ENCODE peak calls at places on chromosomes 4 and X, in seven cellular contexts. One of them, this sample, is unnamed. For H3K27me3, the result is how much of the 10 kb centered on the place peaks cover.

GRCh38 chrX:54786972-54787371 is 11.1 kb downstream of the ITIH6 start:
- DNase-seq in mammary epithelial cell: peak
- DNase-seq in neural progenitor cell: no peak
- DNase-seq in lower lobe of right lung: no peak
- DNase-seq in fibroblast of lung: no peak
- DNase-seq in transverse colon: peak
- DNase-seq in PC-9: peak
- DNase-seq in this sample: no peak

GRCh38 chr4:16843831-16844508 is 54.5 kb downstream of the LDB2 start:
- DNase-seq in PC-9: no peak
- DNase-seq in transverse colon: no peak
- DNase-seq in fibroblast of lung: peak
- DNase-seq in lower lobe of right lung: no peak
- DNase-seq in neural progenitor cell: no peak
- DNase-seq in mammary epithelial cell: no peak
- DNase-seq in this sample: no peak

GRCh38 chr4:128639586-128640270 is 169.8 kb upstream of the JADE1 start:
- DNase-seq in PC-9: no peak
- DNase-seq in neural progenitor cell: no peak
- DNase-seq in fibroblast of lung: peak
- DNase-seq in lower lobe of right lung: no peak
- DNase-seq in mammary epithelial cell: no peak
- DNase-seq in transverse colon: no peak
- DNase-seq in this sample: no peak

GRCh38 chrX:45344597-45344996 is 143.9 kb upstream of the DIPK2B start:
- DNase-seq in transverse colon: no peak
- DNase-seq in fibroblast of lung: peak
- DNase-seq in neural progenitor cell: no peak
- DNase-seq in lower lobe of right lung: no peak
- DNase-seq in mammary epithelial cell: no peak
- DNase-seq in PC-9: no peak
- DNase-seq in this sample: no peak

GRCh38 chr4:52984469-52984868 is 122.4 kb downstream of the RASL11B start:
- DNase-seq in lower lobe of right lung: no peak
- DNase-seq in fibroblast of lung: peak
- DNase-seq in transverse colon: no peak
- DNase-seq in neural progenitor cell: no peak
- DNase-seq in PC-9: no peak
- DNase-seq in mammary epithelial cell: peak
- DNase-seq in this sample: no peak

GRCh38 chr4:112282860-112283667 is 2.6 kb downstream of the TIFA start:
- DNase-seq in fibroblast of lung: no peak
- DNase-seq in PC-9: no peak
- DNase-seq in transverse colon: no peak
- DNase-seq in neural progenitor cell: no peak
- DNase-seq in lower lobe of right lung: no peak
- DNase-seq in mammary epithelial cell: no peak
- DNase-seq in this sample: no peak

GRCh38 chr4:31189938-31190337 is 469.8 kb downstream of the PCDH7 start:
- DNase-seq in lower lobe of right lung: no peak
- DNase-seq in mammary epithelial cell: no peak
- DNase-seq in transverse colon: no peak
- DNase-seq in fibroblast of lung: no peak
- DNase-seq in neural progenitor cell: no peak
- DNase-seq in PC-9: no peak
- DNase-seq in this sample: no peak

GRCh38 chrX:132532955-132533354 is 44.1 kb upstream of the MBNL3 start:
- DNase-seq in neural progenitor cell: no peak
- DNase-seq in lower lobe of right lung: no peak
- DNase-seq in fibroblast of lung: peak
- DNase-seq in mammary epithelial cell: peak
- DNase-seq in PC-9: no peak
- DNase-seq in transverse colon: no peak
- DNase-seq in this sample: no peak

GRCh38 chr4:10091531-10092181 is 24.9 kb downstream of the WDR1 start:
- DNase-seq in transverse colon: no peak
- DNase-seq in lower lobe of right lung: peak
- DNase-seq in PC-9: no peak
- DNase-seq in mammary epithelial cell: no peak
- DNase-seq in neural progenitor cell: no peak
- DNase-seq in fibroblast of lung: no peak
- DNase-seq in this sample: no peak

GRCh38 chrX:1545776-1546408 is 8.9 kb upstream of the P2RY8 start:
- DNase-seq in neural progenitor cell: no peak
- DNase-seq in mammary epithelial cell: no peak
- DNase-seq in transverse colon: no peak
- DNase-seq in fibroblast of lung: no peak
- DNase-seq in PC-9: no peak
- DNase-seq in lower lobe of right lung: no peak
- DNase-seq in this sample: no peak

GRCh38 chrX:43969504-43970501 is 3.4 kb downstream of the NDP start:
- DNase-seq in neural progenitor cell: peak
- DNase-seq in PC-9: peak
- DNase-seq in lower lobe of right lung: no peak
- DNase-seq in mammary epithelial cell: no peak
- DNase-seq in transverse colon: no peak
- DNase-seq in fibroblast of lung: no peak
- DNase-seq in this sample: no peak

GRCh38 chrX:25524150-25524549 is 508.4 kb upstream of the ARX start:
- DNase-seq in PC-9: no peak
- DNase-seq in transverse colon: no peak
- DNase-seq in lower lobe of right lung: no peak
- DNase-seq in mammary epithelial cell: no peak
- DNase-seq in fibroblast of lung: peak
- DNase-seq in neural progenitor cell: no peak
- DNase-seq in this sample: no peak

DNA sequence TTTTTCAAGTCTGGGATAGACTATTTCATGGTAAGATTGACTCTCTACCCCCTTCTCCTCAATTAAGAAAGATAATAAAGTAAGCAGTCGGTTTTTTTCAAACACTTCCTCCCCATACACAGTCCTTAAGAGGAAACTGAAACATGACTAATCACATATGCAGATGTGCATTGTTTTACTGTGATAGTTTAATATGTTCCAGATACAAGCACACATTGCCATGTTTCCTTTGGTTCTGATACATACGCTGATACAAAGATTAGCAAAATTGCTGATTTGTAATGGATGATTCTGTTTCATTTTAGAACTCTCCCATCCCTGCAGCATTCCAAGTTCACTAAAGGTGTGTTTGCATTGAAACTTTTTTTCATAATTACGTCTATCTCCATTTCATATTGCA is 76.1 kb downstream of the FBXO8 start:
- DNase-seq in lower lobe of right lung: no peak
- DNase-seq in PC-9: no peak
- DNase-seq in transverse colon: no peak
- DNase-seq in neural progenitor cell: no peak
- DNase-seq in mammary epithelial cell: no peak
- DNase-seq in fibroblast of lung: no peak
- DNase-seq in this sample: no peak
- H3K27me3 ChIP-seq in lower lobe of right lung: under half
- H3K27me3 ChIP-seq in PC-9: under half
- H3K27me3 ChIP-seq in transverse colon: half or more
- H3K27me3 ChIP-seq in neural progenitor cell: half or more
- H3K27me3 ChIP-seq in mammary epithelial cell: under half
- H3K27me3 ChIP-seq in fibroblast of lung: under half
- H3K27me3 ChIP-seq in this sample: under half

DNA sequence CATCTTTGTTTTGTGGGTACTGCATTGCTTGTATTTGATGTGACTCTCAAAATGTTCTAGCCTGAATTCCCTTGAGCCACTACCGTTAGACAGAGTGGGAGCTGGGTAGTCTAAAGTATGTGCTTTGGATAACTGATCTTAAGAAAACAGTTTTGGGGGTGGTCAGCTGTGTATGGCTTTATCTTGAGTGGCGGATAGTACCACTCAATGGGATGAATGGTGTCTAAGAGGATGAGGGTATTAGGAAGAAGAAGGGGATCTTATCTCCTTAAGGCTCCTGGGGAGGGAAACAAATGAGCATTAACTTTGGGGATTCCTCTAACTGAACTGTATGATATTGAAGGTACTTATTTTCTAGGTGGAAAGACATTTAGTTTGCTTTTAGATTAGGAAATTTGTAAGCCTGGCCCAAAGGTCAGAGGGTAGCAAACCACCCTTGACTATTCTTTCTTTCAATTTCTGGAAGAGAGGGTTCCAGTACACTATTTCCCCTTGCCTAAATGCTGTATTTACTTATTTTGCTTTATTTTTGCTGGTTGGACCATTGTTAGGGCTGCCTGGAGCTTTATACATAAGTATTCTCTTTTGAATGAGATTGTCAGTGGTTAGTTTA is 11.3 kb downstream of the BMP2K start:
- DNase-seq in transverse colon: no peak
- DNase-seq in PC-9: no peak
- DNase-seq in mammary epithelial cell: no peak
- DNase-seq in neural progenitor cell: peak
- DNase-seq in fibroblast of lung: no peak
- DNase-seq in lower lobe of right lung: no peak
- DNase-seq in this sample: no peak
- H3K27ac ChIP-seq in transverse colon: no peak
- H3K27ac ChIP-seq in PC-9: no peak
- H3K27ac ChIP-seq in mammary epithelial cell: no peak
- H3K27ac ChIP-seq in neural progenitor cell: peak
- H3K27ac ChIP-seq in fibroblast of lung: no peak
- H3K27ac ChIP-seq in lower lobe of right lung: no peak
- H3K27ac ChIP-seq in this sample: no peak

GRCh38 chr4:29722253-29722652 is 997.9 kb upstream of the PCDH7 start:
- DNase-seq in neural progenitor cell: no peak
- DNase-seq in PC-9: no peak
- DNase-seq in lower lobe of right lung: no peak
- DNase-seq in transverse colon: no peak
- DNase-seq in mammary epithelial cell: no peak
- DNase-seq in fibroblast of lung: no peak
- DNase-seq in this sample: no peak
- TF ChIP-seq CTCF in neural progenitor cell: no peak
- TF ChIP-seq CTCF in PC-9: no peak
- TF ChIP-seq CTCF in lower lobe of right lung: no peak
- TF ChIP-seq CTCF in transverse colon: no peak
- TF ChIP-seq CTCF in mammary epithelial cell: no peak
- TF ChIP-seq CTCF in fibroblast of lung: no peak
- TF ChIP-seq CTCF in this sample: no peak

GRCh38 chr4:2057382-2058065 is 1.6 kb upstream of the NAT8L start:
- DNase-seq in mammary epithelial cell: no peak
- DNase-seq in lower lobe of right lung: no peak
- DNase-seq in fibroblast of lung: no peak
- DNase-seq in PC-9: no peak
- DNase-seq in transverse colon: no peak
- DNase-seq in neural progenitor cell: no peak
- DNase-seq in this sample: no peak

GRCh38 chr4:2059726-2060577 is 825 bp downstream of the NAT8L start:
- DNase-seq in mammary epithelial cell: no peak
- DNase-seq in PC-9: no peak
- DNase-seq in transverse colon: no peak
- DNase-seq in lower lobe of right lung: peak
- DNase-seq in fibroblast of lung: no peak
- DNase-seq in neural progenitor cell: peak
- DNase-seq in this sample: no peak

GRCh38 chr4:2059034-2059725 is at the start of gene NAT8L:
- DNase-seq in neural progenitor cell: peak
- DNase-seq in transverse colon: no peak
- DNase-seq in lower lobe of right lung: peak
- DNase-seq in PC-9: no peak
- DNase-seq in fibroblast of lung: no peak
- DNase-seq in mammary epithelial cell: no peak
- DNase-seq in this sample: no peak

GRCh38 chr4:2060578-2061207 is 1.6 kb downstream of the NAT8L start:
- DNase-seq in fibroblast of lung: no peak
- DNase-seq in mammary epithelial cell: no peak
- DNase-seq in PC-9: no peak
- DNase-seq in transverse colon: peak
- DNase-seq in lower lobe of right lung: peak
- DNase-seq in neural progenitor cell: peak
- DNase-seq in this sample: no peak

GRCh38 chr4:2058264-2059033 is 678 bp upstream of the NAT8L start:
- DNase-seq in mammary epithelial cell: no peak
- DNase-seq in neural progenitor cell: peak
- DNase-seq in transverse colon: no peak
- DNase-seq in PC-9: no peak
- DNase-seq in fibroblast of lung: no peak
- DNase-seq in lower lobe of right lung: peak
- DNase-seq in this sample: no peak
- H3K27me3 ChIP-seq in mammary epithelial cell: under half
- H3K27me3 ChIP-seq in neural progenitor cell: half or more
- H3K27me3 ChIP-seq in transverse colon: half or more
- H3K27me3 ChIP-seq in PC-9: under half
- H3K27me3 ChIP-seq in fibroblast of lung: under half
- H3K27me3 ChIP-seq in lower lobe of right lung: half or more
- H3K27me3 ChIP-seq in this sample: under half

DNA sequence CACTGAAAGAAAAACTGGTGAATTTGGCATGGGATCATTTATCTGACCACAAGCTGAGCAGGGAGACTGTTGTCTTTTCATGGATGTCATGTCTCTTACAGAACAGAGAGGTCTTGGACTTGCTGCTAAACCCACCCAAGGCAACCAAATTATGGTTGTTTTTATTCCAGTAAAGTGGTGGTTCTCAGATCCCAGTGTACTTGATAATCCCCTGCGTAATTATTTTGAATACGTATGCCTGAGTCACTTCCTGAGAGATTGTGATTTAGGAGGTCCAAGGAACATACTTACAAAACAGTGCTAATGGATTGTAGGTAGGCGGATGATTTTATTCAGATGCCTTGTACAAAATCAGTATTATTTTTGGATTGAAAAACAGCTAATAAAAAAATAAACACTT is 585.6 kb downstream of the IL1RAPL1 start:
- DNase-seq in transverse colon: no peak
- DNase-seq in PC-9: no peak
- DNase-seq in lower lobe of right lung: no peak
- DNase-seq in neural progenitor cell: no peak
- DNase-seq in mammary epithelial cell: no peak
- DNase-seq in fibroblast of lung: peak
- DNase-seq in this sample: no peak
- H3K27ac ChIP-seq in transverse colon: no peak
- H3K27ac ChIP-seq in PC-9: no peak
- H3K27ac ChIP-seq in lower lobe of right lung: no peak
- H3K27ac ChIP-seq in neural progenitor cell: no peak
- H3K27ac ChIP-seq in mammary epithelial cell: no peak
- H3K27ac ChIP-seq in fibroblast of lung: no peak
- H3K27ac ChIP-seq in this sample: no peak